ENCODE peak calls at places on chromosome X, in ten cellular contexts. R, Y, F, D, N, U, P, E, A and I are unnamed samples.

GRCh38 chrX:54597728-54598127 is 67.7 kb downstream of the GNL3L start:
- DNase-seq in N (no peak), E (no peak), P (no peak), D (no peak), R (no peak), U (no peak), A (no peak), F (no peak), Y (no peak), I (no peak)

GRCh38 chrX:109485470-109486340 is 3.8 kb upstream of the GUCY2F start:
- DNase-seq in E (peak; percentile 76), D (peak; percentile 60), R (peak; percentile 75), U (no peak), Y (peak; percentile 33), N (peak; percentile 80), F (peak; percentile 51), P (peak; percentile 20), A (peak; percentile 74), I (peak; percentile 44)

GRCh38 chrX:623268-623598 is 7.4 kb upstream of the SHOX start:
- DNase-seq in U (no peak), D (no peak), A (no peak), E (no peak), P (no peak), N (no peak), R (no peak), Y (no peak), F (no peak), I (no peak)

GRCh38 chrX:111490683-111491082 is 20.8 kb upstream of the SERTM2 start:
- DNase-seq in Y (no peak), E (no peak), A (no peak), P (no peak), R (peak; percentile 25), U (no peak), F (no peak), N (no peak), D (no peak), I (no peak)

GRCh38 chrX:103878466-103879151 is 46.6 kb upstream of the RAB9B start:
- DNase-seq in F (no peak), U (peak; percentile 21), A (peak; percentile 81), D (no peak), P (no peak), R (peak; percentile 65), E (no peak), Y (no peak), N (no peak), I (no peak)

GRCh38 chrX:44775726-44776125 is 68.1 kb upstream of the DUSP21 start:
- DNase-seq in N (no peak), U (no peak), R (no peak), D (no peak), A (no peak), F (no peak), P (no peak), Y (no peak), E (no peak), I (no peak)

GRCh38 chrX:25112156-25112555 is 96.4 kb upstream of the ARX start:
- DNase-seq in A (no peak), Y (no peak), F (no peak), N (no peak), E (no peak), U (no peak), D (no peak), R (no peak), P (no peak), I (no peak)

GRCh38 chrX:103919336-103919682 is 43.1 kb upstream of the TMSB15B start:
- DNase-seq in E (no peak), D (no peak), N (peak; percentile 42), R (peak; percentile 49), U (no peak), F (no peak), A (peak; percentile 51), P (no peak), Y (no peak), I (no peak)

GRCh38 chrX:150207733-150208132 is 155.4 kb upstream of the MAMLD1 start:
- DNase-seq in U (no peak), R (no peak), A (no peak), F (no peak), E (no peak), P (no peak), D (no peak), Y (no peak), N (no peak), I (no peak)

GRCh38 chrX:150201841-150202240 is 161.3 kb upstream of the MAMLD1 start:
- DNase-seq in U (no peak), R (peak; percentile 56), Y (no peak), A (peak; percentile 24), N (no peak), E (no peak), D (no peak), P (no peak), F (no peak), I (no peak)

GRCh38 chrX:150203249-150203647 is 159.9 kb upstream of the MAMLD1 start:
- DNase-seq in A (no peak), Y (no peak), R (no peak), D (no peak), E (no peak), P (no peak), N (no peak), U (no peak), F (no peak), I (no peak)

GRCh38 chrX:150202641-150203248 is 160.4 kb upstream of the MAMLD1 start:
- DNase-seq in P (no peak), Y (no peak), N (no peak), A (peak; percentile 83), R (peak; percentile 78), F (no peak), E (no peak), D (no peak), U (no peak), I (peak; percentile 75)

GRCh38 chrX:150205011-150205410 is 158.1 kb upstream of the MAMLD1 start:
- DNase-seq in E (no peak), N (no peak), F (no peak), D (no peak), U (no peak), R (peak; percentile 74), A (peak; percentile 52), Y (no peak), P (no peak), I (no peak)
- TF ChIP-seq CTCF in E (no peak), N (no peak), F (no peak), D (no peak), U (no peak), R (peak; percentile 4), A (no peak), Y (no peak), P (no peak), I (no peak)

GRCh38 chrX:19775830-19776498 is 111.4 kb downstream of the SH3KBP1 start:
- DNase-seq in R (peak; percentile 61), A (no peak), F (no peak), E (no peak), P (no peak), D (no peak), Y (no peak), U (no peak), N (no peak), I (no peak)

GRCh38 chrX:19772306-19772705 is 115.1 kb downstream of the SH3KBP1 start:
- DNase-seq in A (peak; percentile 45), E (no peak), F (no peak), U (no peak), Y (no peak), D (peak; percentile 24), N (no peak), P (no peak), R (peak; percentile 51), I (no peak)

GRCh38 chrX:19772759-19773623 is 114.4 kb downstream of the SH3KBP1 start:
- DNase-seq in P (no peak), N (no peak), A (no peak), R (peak; percentile 18), F (no peak), E (no peak), D (no peak), U (no peak), Y (no peak), I (no peak)

GRCh38 chrX:19774905-19775304 is 112.5 kb downstream of the SH3KBP1 start:
- DNase-seq in A (no peak), N (no peak), E (no peak), Y (no peak), U (no peak), D (no peak), P (no peak), R (no peak), F (no peak), I (no peak)

GRCh38 chrX:19776753-19777152 is 110.6 kb downstream of the SH3KBP1 start:
- DNase-seq in E (no peak), A (no peak), R (no peak), Y (no peak), P (no peak), N (no peak), U (no peak), D (no peak), F (no peak), I (no peak)
- TF ChIP-seq CTCF in E (no peak), A (no peak), R (no peak), Y (no peak), P (no peak), N (no peak), U (no peak), D (no peak), F (no peak), I (no peak)

DNA sequence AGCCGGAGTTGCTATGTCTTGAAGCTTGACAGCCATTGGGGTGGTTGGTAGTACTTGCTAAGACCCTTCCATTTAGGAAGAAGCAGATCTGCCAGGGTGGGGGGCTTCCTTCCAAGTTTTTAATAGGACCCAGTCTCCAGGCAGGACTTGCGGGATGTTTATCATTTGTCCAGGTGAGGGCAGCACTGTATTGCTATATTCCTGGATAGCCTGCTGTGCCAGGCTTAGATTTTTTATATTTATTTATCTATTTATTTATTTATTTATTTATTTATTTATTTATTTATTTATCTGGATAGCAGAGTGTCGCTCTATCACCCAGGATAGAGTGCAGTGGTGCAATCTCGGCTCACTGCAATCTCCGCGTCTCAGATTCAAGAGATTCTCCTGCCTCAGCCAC is 87.4 kb upstream of the CT45A1 start:
- DNase-seq in A (peak; percentile 0), N (no peak), U (no peak), Y (no peak), D (no peak), P (no peak), R (peak; percentile 9), F (no peak), E (no peak), I (no peak)
- TF ChIP-seq CTCF in A (no peak), N (no peak), U (no peak), Y (no peak), D (no peak), P (peak; percentile 42), R (no peak), F (peak; percentile 12), E (peak; percentile 41), I (no peak)

DNA sequence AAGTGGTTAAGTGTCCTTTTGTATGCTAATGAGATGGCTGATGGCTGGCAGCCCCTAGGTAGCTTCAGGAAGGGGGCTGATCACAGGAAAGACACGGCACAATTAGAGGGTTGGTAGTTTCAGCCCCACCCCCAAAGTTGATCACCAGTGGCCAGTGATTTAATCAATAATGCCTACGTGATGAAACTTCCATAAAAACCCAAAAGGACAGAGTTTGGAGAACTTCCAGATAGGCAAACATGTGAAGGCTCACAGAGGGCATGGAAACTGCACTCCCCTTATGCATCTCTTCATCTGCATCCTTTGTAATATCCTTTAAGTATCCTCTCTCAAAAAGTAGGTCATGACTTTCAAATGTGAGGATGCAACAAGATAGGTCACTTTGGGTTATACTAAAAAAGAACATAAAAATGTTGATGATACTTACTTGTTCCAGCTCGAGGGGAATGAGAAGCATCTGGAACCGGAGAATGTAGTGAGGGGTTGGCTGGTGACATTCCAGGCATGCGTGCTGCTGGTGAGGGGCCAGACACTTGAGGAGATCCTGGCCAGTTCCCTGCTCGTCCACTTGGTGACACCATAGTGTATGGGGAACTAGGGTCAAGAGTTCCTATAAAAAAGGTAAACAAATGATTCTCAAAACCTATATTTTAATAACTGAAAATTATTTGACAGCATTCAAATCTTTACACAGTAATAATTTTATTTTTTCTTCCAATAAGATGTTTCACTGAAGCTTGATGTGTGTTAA is 16.7 kb upstream of the CXorf38 start:
- DNase-seq in R (peak; percentile 39), P (no peak), A (peak; percentile 44), E (no peak), D (no peak), N (no peak), F (no peak), U (no peak), Y (peak; percentile 35), I (no peak)
- TF ChIP-seq CTCF in R (peak; percentile 41), P (peak; percentile 52), A (peak; percentile 45), E (peak; percentile 36), D (no peak), N (no peak), F (peak; percentile 21), U (peak; percentile 24), Y (no peak), I (no peak)